ENCODE peak calls at places on chromosome 14, in six cellular contexts. V is uterus, B is HCT116, H is endodermal cell, E is aorta, A is Peyer's patch. P is an unnamed sample.
A peak's percentile ranks its signal among the peaks of the same experiment; 100 is the strongest.

GRCh38 chr14:31194095-31194494 is 13.5 kb downstream of the HECTD1 start:
- DNase-seq in V (no peak), B (no peak), H (no peak), E (no peak), A (no peak), P (no peak)

GRCh38 chr14:65877187-65877586 is 464.7 kb downstream of the FUT8 start:
- DNase-seq in V (no peak), B (no peak), H (no peak), E (no peak), A (no peak), P (no peak)

GRCh38 chr14:31261859-31262739 is 54.5 kb upstream of the HECTD1 start:
- DNase-seq in V (peak; percentile 29), B (no peak), H (no peak), E (no peak), A (no peak), P (peak; percentile 82)

GRCh38 chr14:52551696-52552062 is 626 bp downstream of the TXNDC16 start:
- DNase-seq in V (no peak), B (no peak), H (no peak), E (no peak), A (peak; percentile 23), P (no peak)

GRCh38 chr14:79708991-79709390 is 502.3 kb downstream of the DIO2 start:
- DNase-seq in V (no peak), B (no peak), H (no peak), E (no peak), A (no peak), P (no peak)

GRCh38 chr14:91873476-91874265 is 6.3 kb upstream of the TC2N start:
- DNase-seq in V (no peak), B (no peak), H (no peak), E (no peak), A (peak; percentile 82), P (no peak)

GRCh38 chr14:63174760-63175191 is 29.5 kb upstream of the RHOJ start:
- DNase-seq in V (no peak), B (peak; percentile 12), H (no peak), E (no peak), A (no peak), P (no peak)

GRCh38 chr14:91323031-91323430 is 78.5 kb upstream of the GPR68 start:
- DNase-seq in V (no peak), B (no peak), H (no peak), E (no peak), A (no peak), P (no peak)

GRCh38 chr14:68711551-68712437 is 81.1 kb downstream of the ZFP36L1 start:
- DNase-seq in V (no peak), B (no peak), H (no peak), E (no peak), A (no peak), P (no peak)

GRCh38 chr14:70188608-70189540 is at the start of gene SLC8A3:
- DNase-seq in V (no peak), B (no peak), H (peak; percentile 85), E (no peak), A (no peak), P (no peak)

GRCh38 chr14:46691819-46692218 is 40.2 kb upstream of the RPL10L start:
- DNase-seq in V (no peak), B (no peak), H (no peak), E (no peak), A (no peak), P (no peak)

GRCh38 chr14:58918066-58918465 is 270.4 kb upstream of the DAAM1 start:
- DNase-seq in V (no peak), B (no peak), H (no peak), E (no peak), A (no peak), P (no peak)

GRCh38 chr14:76782885-76783566 is 21.8 kb downstream of the VASH1 start:
- DNase-seq in V (no peak), B (no peak), H (peak; percentile 75), E (no peak), A (no peak), P (peak; percentile 61)

GRCh38 chr14:98131406-98131805 is 1140.6 kb downstream of the BCL11B start:
- DNase-seq in V (no peak), B (no peak), H (no peak), E (no peak), A (no peak), P (no peak)

GRCh38 chr14:75720828-75721227 is 59.8 kb downstream of the TTLL5 start:
- DNase-seq in V (peak; percentile 69), B (no peak), H (no peak), E (peak; percentile 83), A (no peak), P (peak; percentile 69)

GRCh38 chr14:99590746-99591555 is 13.1 kb downstream of the CCDC85C start:
- DNase-seq in V (peak; percentile 26), B (no peak), H (no peak), E (no peak), A (no peak), P (no peak)

GRCh38 chr14:33693237-33693636 is 257.6 kb downstream of the EGLN3 start:
- DNase-seq in V (no peak), B (no peak), H (no peak), E (no peak), A (no peak), P (no peak)

GRCh38 chr14:23294734-23295561 is 7.7 kb downstream of the PPP1R3E start:
- DNase-seq in V (no peak), B (no peak), H (peak; percentile 82), E (no peak), A (peak; percentile 51), P (peak; percentile 54)

GRCh38 chr14:58584383-58584782 is 53.4 kb upstream of the DACT1 start:
- DNase-seq in V (no peak), B (no peak), H (no peak), E (no peak), A (no peak), P (no peak)

GRCh38 chr14:71449316-71450055 is 482.7 kb upstream of the RGS6 start:
- DNase-seq in V (no peak), B (no peak), H (no peak), E (no peak), A (no peak), P (no peak)

GRCh38 chr14:25836647-25837046 is 761.2 kb downstream of the NOVA1 start:
- DNase-seq in V (no peak), B (no peak), H (no peak), E (no peak), A (no peak), P (no peak)

GRCh38 chr14:74400919-74401503 is 25.0 kb downstream of the SYNDIG1L start:
- DNase-seq in V (no peak), B (no peak), H (peak; percentile 63), E (no peak), A (no peak), P (no peak)
- H3K27me3 ChIP-seq in V (no peaks in the 10 kb centered on the region), B (no peaks in the 10 kb centered on the region), H (no peaks in the 10 kb centered on the region), E (no peaks in the 10 kb centered on the region), A (peaks cover 4% of the 10 kb centered on the region), P (no peaks in the 10 kb centered on the region)

GRCh38 chr14:101072945-101073597 is 169.5 kb upstream of the RTL1 start:
- DNase-seq in V (peak; percentile 67), B (peak; percentile 92), H (peak; percentile 90), E (peak; percentile 80), A (peak; percentile 16), P (peak; percentile 47)
- H3K4me3 ChIP-seq in V (no peak overlapping the region), B (peak overlapping the region; percentile 47), H (no peak overlapping the region), E (no peak overlapping the region), A (no peak overlapping the region), P (no peak overlapping the region)

GRCh38 chr14:36655054-36655381 is 6.6 kb upstream of the PAX9 start:
- DNase-seq in V (no peak), B (no peak), H (peak; percentile 57), E (no peak), A (no peak), P (no peak)
- H3K27me3 ChIP-seq in V (peaks cover 15% of the 10 kb centered on the region), B (no peaks in the 10 kb centered on the region), H (peaks cover 100% of the 10 kb centered on the region), E (no peaks in the 10 kb centered on the region), A (peaks cover 65% of the 10 kb centered on the region), P (peaks cover 82% of the 10 kb centered on the region)

GRCh38 chr14:61345144-61345482 is 23.7 kb downstream of the PRKCH start:
- DNase-seq in V (no peak), B (no peak), H (no peak), E (no peak), A (no peak), P (no peak)
- H3K4me3 ChIP-seq in V (no peak overlapping the region), B (no peak overlapping the region), H (no peak overlapping the region), E (no peak overlapping the region), A (no peak overlapping the region), P (no peak overlapping the region)

GRCh38 chr14:35956376-35957000 is 130.3 kb downstream of the BRMS1L start:
- DNase-seq in V (no peak), B (no peak), H (no peak), E (no peak), A (no peak), P (no peak)
- H3K27me3 ChIP-seq in V (no peaks in the 10 kb centered on the region), B (no peaks in the 10 kb centered on the region), H (no peaks in the 10 kb centered on the region), E (no peaks in the 10 kb centered on the region), A (no peaks in the 10 kb centered on the region), P (no peaks in the 10 kb centered on the region)

GRCh38 chr14:93958567-93959238 is 17.7 kb downstream of the ASB2 start:
- DNase-seq in V (no peak), B (no peak), H (no peak), E (no peak), A (no peak), P (no peak)

GRCh38 chr14:93960774-93961438 is 15.5 kb downstream of the ASB2 start:
- DNase-seq in V (no peak), B (no peak), H (no peak), E (no peak), A (no peak), P (no peak)

GRCh38 chr14:93959239-93960107 is 16.9 kb downstream of the ASB2 start:
- DNase-seq in V (peak; percentile 42), B (peak; percentile 88), H (peak; percentile 86), E (peak; percentile 88), A (peak; percentile 91), P (no peak)

GRCh38 chr14:93961610-93962009 is 14.8 kb downstream of the ASB2 start:
- DNase-seq in V (no peak), B (no peak), H (no peak), E (no peak), A (no peak), P (no peak)

DNA sequence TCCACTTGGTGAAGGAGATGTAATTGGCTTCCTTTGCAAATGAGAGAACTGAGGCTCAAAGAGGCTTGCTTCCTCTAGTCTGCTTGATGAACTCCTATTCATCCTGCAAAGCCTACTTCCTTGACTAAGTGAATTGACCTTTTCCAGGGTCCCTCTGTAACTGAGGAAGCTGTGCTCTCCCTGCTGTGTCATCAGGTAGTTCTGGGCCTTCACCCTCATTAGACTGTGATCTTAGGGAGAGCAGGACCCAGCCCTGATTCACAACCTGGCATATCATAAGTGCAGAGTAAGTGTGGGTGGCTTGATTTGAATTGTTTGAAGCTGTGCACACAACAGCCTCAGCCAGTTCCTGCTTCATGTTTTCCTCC is 16.3 kb downstream of the ASB2 start:
- DNase-seq in V (no peak), B (no peak), H (no peak), E (no peak), A (no peak), P (no peak)
- H3K4me3 ChIP-seq in V (no peak overlapping the region), B (peak overlapping the region; percentile 42), H (no peak overlapping the region), E (no peak overlapping the region), A (no peak overlapping the region), P (no peak overlapping the region)

DNA sequence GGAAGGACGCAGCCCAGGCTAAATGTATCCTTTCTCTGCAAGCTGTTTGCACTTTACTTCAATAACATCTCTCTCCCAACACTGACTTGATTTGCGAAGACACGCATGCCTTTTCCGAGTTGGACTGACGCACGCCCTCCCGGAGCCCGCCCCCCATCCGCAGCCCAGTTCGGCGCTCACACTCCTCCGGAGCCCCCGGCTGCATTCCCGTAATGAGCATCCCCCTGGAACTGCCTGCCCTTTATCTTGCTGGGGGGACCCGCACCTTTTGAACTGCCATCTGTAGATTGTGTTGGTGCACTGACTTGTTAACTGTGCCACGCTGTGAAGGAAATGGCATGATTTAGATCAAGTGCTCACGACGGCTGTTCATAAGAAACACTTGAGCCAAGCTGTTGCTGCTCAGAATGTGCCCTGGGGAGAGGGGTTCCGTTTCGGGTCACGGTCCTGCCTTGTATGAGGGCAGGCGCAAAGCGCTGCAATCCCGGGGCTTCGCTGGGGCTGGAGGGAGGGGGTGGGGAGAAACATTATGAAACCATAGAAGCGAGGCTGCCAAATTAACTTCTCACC is 176.6 kb upstream of the CDKN3 start:
- DNase-seq in V (no peak), B (no peak), H (peak; percentile 70), E (no peak), A (no peak), P (no peak)
- H3K27me3 ChIP-seq in V (no peaks in the 10 kb centered on the region), B (no peaks in the 10 kb centered on the region), H (peaks cover 50% of the 10 kb centered on the region), E (no peaks in the 10 kb centered on the region), A (no peaks in the 10 kb centered on the region), P (no peaks in the 10 kb centered on the region)